ENCODE peak calls at places on chromosomes 5 and 9, in seven cellular contexts. L, R, N, Z, P, V and U are unnamed samples.

GRCh38 chr9:4303002-4303401 is 3.1 kb upstream of the GLIS3 start:
- DNase-seq in L (no peak), R (no peak), N (peak), Z (no peak), P (no peak), V (no peak), U (no peak)

GRCh38 chr5:59528226-59528862 is 365.2 kb downstream of the PDE4D start:
- DNase-seq in L (no peak), R (no peak), N (no peak), Z (no peak), P (no peak), V (no peak), U (no peak)

GRCh38 chr5:74552101-74552500 is 88.4 kb downstream of the ENC1 start:
- DNase-seq in L (no peak), R (no peak), N (no peak), Z (no peak), P (no peak), V (no peak), U (no peak)

GRCh38 chr5:32074401-32074800 is 99.7 kb downstream of the GOLPH3 start:
- DNase-seq in L (no peak), R (no peak), N (no peak), Z (no peak), P (no peak), V (no peak), U (no peak)

GRCh38 chr9:97726716-97727115 is 29.6 kb upstream of the XPA start:
- DNase-seq in L (no peak), R (no peak), N (no peak), Z (no peak), P (no peak), V (no peak), U (no peak)

GRCh38 chr5:126124706-126125345 is 298.4 kb upstream of the GRAMD2B start:
- DNase-seq in L (no peak), R (no peak), N (peak), Z (no peak), P (no peak), V (no peak), U (peak)

GRCh38 chr9:7533376-7534090 is 266.0 kb downstream of the DMAC1 start:
- DNase-seq in L (no peak), R (no peak), N (no peak), Z (no peak), P (no peak), V (no peak), U (no peak)

GRCh38 chr5:14449052-14449661 is 132.4 kb upstream of the OTULINL start:
- DNase-seq in L (no peak), R (no peak), N (peak), Z (no peak), P (no peak), V (no peak), U (no peak)

GRCh38 chr9:5492965-5493364 is 17.4 kb upstream of the PDCD1LG2 start:
- DNase-seq in L (no peak), R (no peak), N (no peak), Z (no peak), P (no peak), V (no peak), U (no peak)

GRCh38 chr5:107712359-107712870 is 41.7 kb upstream of the EFNA5 start:
- DNase-seq in L (no peak), R (no peak), N (no peak), Z (no peak), P (no peak), V (no peak), U (no peak)

GRCh38 chr5:91381774-91382492 is 1.2 kb downstream of the ARRDC3 start:
- DNase-seq in L (peak), R (peak), N (peak), Z (peak), P (peak), V (peak), U (peak)

GRCh38 chr5:178234753-178235599 is 2.4 kb upstream of the PHYKPL start:
- DNase-seq in L (peak), R (peak), N (peak), Z (peak), P (no peak), V (peak), U (peak)

GRCh38 chr9:13956107-13956506 is 357.8 kb downstream of the NFIB start:
- DNase-seq in L (no peak), R (peak), N (no peak), Z (no peak), P (no peak), V (no peak), U (peak)

GRCh38 chr5:102229685-102230084 is 66.4 kb downstream of the SLCO4C1 start:
- DNase-seq in L (no peak), R (no peak), N (no peak), Z (no peak), P (no peak), V (no peak), U (no peak)

GRCh38 chr9:16532681-16533450 is 337.6 kb downstream of the BNC2 start:
- DNase-seq in L (no peak), R (no peak), N (peak), Z (no peak), P (no peak), V (no peak), U (no peak)

GRCh38 chr9:121748727-121749546 is 97.5 kb downstream of the DAB2IP start:
- DNase-seq in L (no peak), R (no peak), N (no peak), Z (no peak), P (no peak), V (no peak), U (no peak)

GRCh38 chr5:179802207-179802883 is 4.3 kb downstream of the MGAT4B start:
- DNase-seq in L (peak), R (no peak), N (no peak), Z (no peak), P (no peak), V (no peak), U (no peak)

GRCh38 chr5:124747770-124748686 is 1.6 kb upstream of the ZNF608 start:
- DNase-seq in L (no peak), R (no peak), N (peak), Z (no peak), P (no peak), V (no peak), U (peak)

GRCh38 chr5:150412319-150413175 is at the start of gene CD74:
- DNase-seq in L (peak), R (no peak), N (peak), Z (no peak), P (peak), V (no peak), U (no peak)

GRCh38 chr5:1640276-1640898 is 116.6 kb upstream of the LPCAT1 start:
- DNase-seq in L (no peak), R (no peak), N (no peak), Z (no peak), P (no peak), V (no peak), U (no peak)

GRCh38 chr5:134007581-134008256 is 2.9 kb upstream of the VDAC1 start:
- DNase-seq in L (peak), R (peak), N (no peak), Z (no peak), P (no peak), V (no peak), U (peak)

GRCh38 chr5:141655020-141655419 is 3.8 kb upstream of the FCHSD1 start:
- DNase-seq in L (no peak), R (no peak), N (no peak), Z (no peak), P (no peak), V (no peak), U (no peak)

GRCh38 chr5:84433461-84433860 is 48.8 kb upstream of the EDIL3 start:
- DNase-seq in L (no peak), R (no peak), N (peak), Z (no peak), P (no peak), V (no peak), U (no peak)

GRCh38 chr9:133117271-133118178 is 3.5 kb downstream of the RALGDS start:
- DNase-seq in L (peak), R (no peak), N (no peak), Z (no peak), P (no peak), V (no peak), U (no peak)

GRCh38 chr9:111613436-111614040 is 14.1 kb upstream of the PTGR1 start:
- DNase-seq in L (no peak), R (no peak), N (no peak), Z (peak), P (no peak), V (no peak), U (peak)

GRCh38 chr9:130128782-130129424 is 43.3 kb upstream of the NCS1 start:
- DNase-seq in L (no peak), R (no peak), N (peak), Z (no peak), P (no peak), V (no peak), U (peak)

GRCh38 chr5:106454050-106454449 is 1216.7 kb downstream of the EFNA5 start:
- DNase-seq in L (no peak), R (no peak), N (no peak), Z (no peak), P (no peak), V (no peak), U (no peak)

GRCh38 chr9:126506361-126507317 is 107.1 kb upstream of the LMX1B start:
- DNase-seq in L (no peak), R (no peak), N (no peak), Z (no peak), P (no peak), V (no peak), U (no peak)